ENCODE peak calls at places on chromosome X, in five cellular contexts. Z, X, O, E and F are unnamed samples.
A peak's percentile ranks its signal among the peaks of the same experiment; 100 is the strongest.

GRCh38 chrX:2552621-2553297 is 52.0 kb upstream of the DHRSX start:
- DNase-seq in Z (no peak), X (no peak), O (no peak), E (no peak), F (no peak)

GRCh38 chrX:135421537-135421931 is 210 bp upstream of the SMIM10L2A start:
- DNase-seq in Z (peak; percentile 78), X (peak; percentile 58), O (peak; percentile 89), E (peak; percentile 78), F (peak; percentile 88)

GRCh38 chrX:41858161-41858775 is 65.1 kb downstream of the CASK start:
- DNase-seq in Z (no peak), X (no peak), O (no peak), E (no peak), F (no peak)

GRCh38 chrX:153735274-153735673 is 10.6 kb downstream of the ABCD1 start:
- DNase-seq in Z (no peak), X (peak; percentile 46), O (no peak), E (no peak), F (peak; percentile 17)

GRCh38 chrX:134484039-134484438 is 24.1 kb downstream of the HPRT1 start:
- DNase-seq in Z (no peak), X (peak; percentile 19), O (no peak), E (no peak), F (no peak)

GRCh38 chrX:155997436-155997835 is at the start of gene IL9R:
- DNase-seq in Z (no peak), X (no peak), O (no peak), E (no peak), F (peak; percentile 89)

GRCh38 chrX:39226307-39226706 is 425.0 kb downstream of the MID1IP1 start:
- DNase-seq in Z (no peak), X (no peak), O (no peak), E (no peak), F (no peak)

GRCh38 chrX:39633293-39633692 is 464.5 kb downstream of the BCOR start:
- DNase-seq in Z (no peak), X (no peak), O (no peak), E (no peak), F (no peak)

GRCh38 chrX:69050051-69050785 is 115.0 kb downstream of the PJA1 start:
- DNase-seq in Z (no peak), X (no peak), O (no peak), E (no peak), F (no peak)

GRCh38 chrX:65581661-65582339 is 47.2 kb upstream of the LAS1L start:
- DNase-seq in Z (peak; percentile 46), X (peak; percentile 63), O (peak; percentile 49), E (peak; percentile 57), F (peak; percentile 66)

GRCh38 chrX:9619581-9619980 is 146.1 kb downstream of the GPR143 start:
- DNase-seq in Z (no peak), X (no peak), O (no peak), E (no peak), F (no peak)
- TF ChIP-seq CTCF in Z (no peak), X (no peak), O (no peak), E (no peak), F (no peak)

GRCh38 chrX:120365968-120366367 is 4.1 kb downstream of the ATP1B4 start:
- DNase-seq in Z (no peak), X (no peak), O (no peak), E (no peak), F (no peak)
- TF ChIP-seq CTCF in Z (no peak), X (no peak), O (no peak), E (no peak), F (no peak)

DNA sequence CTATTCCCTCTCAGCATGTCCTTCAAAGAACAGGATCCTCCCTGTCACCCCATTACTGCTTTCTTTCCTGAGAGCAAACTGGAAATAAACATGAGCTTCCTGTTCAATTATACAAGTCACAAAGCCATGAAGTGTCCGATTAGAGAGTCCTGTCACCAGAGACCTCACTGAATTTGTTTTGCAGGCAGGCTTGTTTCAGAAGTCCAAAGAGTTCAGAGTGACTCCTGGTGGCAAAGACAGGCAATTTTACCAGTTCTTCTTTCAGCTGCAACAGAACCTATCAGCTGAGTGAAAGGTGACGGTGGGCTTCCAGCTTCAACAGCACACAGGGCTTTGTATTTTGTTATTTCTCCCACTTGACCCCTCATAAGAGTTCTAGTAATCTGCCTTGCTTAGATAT is 6.4 kb downstream of the ELK1 start:
- DNase-seq in Z (no peak), X (no peak), O (no peak), E (no peak), F (no peak)
- TF ChIP-seq CTCF in Z (peak; percentile 31), X (peak; percentile 54), O (peak; percentile 10), E (peak; percentile 17), F (no peak)

GRCh38 chrX:1242901-1243402 is 25.7 kb upstream of the CSF2RA start:
- DNase-seq in Z (no peak), X (no peak), O (no peak), E (no peak), F (peak; percentile 52)

GRCh38 chrX:1246816-1247215 is 21.8 kb upstream of the CSF2RA start:
- DNase-seq in Z (peak; percentile 52), X (peak; percentile 85), O (peak; percentile 65), E (peak; percentile 41), F (peak; percentile 90)

GRCh38 chrX:1239681-1240142 is 27.3 kb upstream of the CRLF2 start:
- DNase-seq in Z (peak; percentile 51), X (no peak), O (peak; percentile 61), E (no peak), F (peak; percentile 63)

GRCh38 chrX:1248381-1249061 is 20.1 kb upstream of the CSF2RA start:
- DNase-seq in Z (no peak), X (no peak), O (no peak), E (no peak), F (peak; percentile 58)

GRCh38 chrX:1244164-1245076 is 24.2 kb upstream of the CSF2RA start:
- DNase-seq in Z (no peak), X (peak; percentile 57), O (no peak), E (no peak), F (peak; percentile 34)
- TF ChIP-seq CTCF in Z (no peak), X (peak; percentile 62), O (no peak), E (no peak), F (no peak)

DNA sequence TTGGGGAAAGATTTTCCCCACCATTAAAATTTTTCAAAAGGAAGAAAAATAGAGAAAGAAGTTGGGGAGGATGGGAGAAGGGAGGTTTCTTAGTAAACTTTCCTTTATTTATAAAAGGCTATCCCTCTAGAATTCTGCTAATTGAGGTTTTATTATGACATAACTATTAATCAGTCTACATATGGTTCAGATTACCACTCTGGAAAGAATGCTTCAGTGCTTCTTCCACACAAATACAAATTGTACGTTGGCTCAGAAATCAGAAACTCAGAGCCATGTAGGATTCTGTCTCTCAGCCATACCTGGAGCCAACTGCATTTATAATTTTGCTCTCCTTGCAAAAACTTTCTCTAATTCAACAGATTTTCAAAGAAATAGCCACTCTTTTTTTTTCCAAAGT is 37.1 kb downstream of the SRPX start:
- DNase-seq in Z (no peak), X (no peak), O (no peak), E (no peak), F (no peak)
- TF ChIP-seq CTCF in Z (no peak), X (no peak), O (no peak), E (no peak), F (no peak)